ENCODE peak calls at places on chromosomes 4 and X, in six cellular contexts. W is IMR-90, R is mesenchymal stem cell, I is neuronal stem cell, M is trophoblast cell, P is H1. D is an unnamed sample.

GRCh38 chr4:153233761-153234371 is 29.6 kb downstream of the TRIM2 start:
- DNase-seq in M (peak; percentile 68), P (no peak), W (peak; percentile 93), R (peak; percentile 86), I (no peak), D (peak; percentile 67)

GRCh38 chrX:56995271-56995994 is at the start of gene SPIN3:
- DNase-seq in W (peak; percentile 59), M (peak; percentile 66), I (peak; percentile 71), R (peak; percentile 74), P (peak; percentile 80), D (peak; percentile 97)

GRCh38 chr4:6422105-6422504 is 50.3 kb downstream of the PPP2R2C start:
- DNase-seq in R (no peak), P (no peak), M (no peak), I (no peak), W (no peak), D (no peak)

GRCh38 chrX:48969471-48969870 is 2.2 kb downstream of the KCND1 start:
- DNase-seq in W (no peak), P (no peak), I (no peak), M (no peak), R (no peak), D (no peak)

GRCh38 chr4:36551697-36552214 is 270.3 kb downstream of the DTHD1 start:
- DNase-seq in R (no peak), W (no peak), I (no peak), M (no peak), P (no peak), D (no peak)

GRCh38 chr4:26410385-26411293 is 79.6 kb downstream of the CCKAR start:
- DNase-seq in I (peak; percentile 21), P (no peak), R (peak; percentile 72), M (peak; percentile 35), W (peak; percentile 63), D (peak; percentile 62)

GRCh38 chr4:152328595-152328994 is 207.3 kb downstream of the FBXW7 start:
- DNase-seq in W (no peak), M (peak; percentile 74), I (no peak), R (no peak), P (no peak), D (peak; percentile 43)

GRCh38 chrX:41258281-41258680 is 75.7 kb upstream of the DDX3X start:
- DNase-seq in R (no peak), P (no peak), M (no peak), W (no peak), I (no peak), D (no peak)

GRCh38 chrX:41666251-41666650 is 22.5 kb upstream of the GPR34 start:
- DNase-seq in P (no peak), R (no peak), M (no peak), I (no peak), W (peak; percentile 36), D (no peak)

GRCh38 chrX:134377537-134377936 is 82.4 kb upstream of the HPRT1 start:
- DNase-seq in I (no peak), W (peak; percentile 52), R (peak; percentile 56), M (no peak), P (no peak), D (peak; percentile 4)

GRCh38 chr4:147739239-147739823 is 7.4 kb downstream of the ARHGAP10 start:
- DNase-seq in R (peak; percentile 42), W (no peak), P (no peak), I (no peak), M (peak; percentile 58), D (peak; percentile 62)

GRCh38 chr4:128751354-128751753 is 58.1 kb upstream of the JADE1 start:
- DNase-seq in P (no peak), M (peak; percentile 30), R (no peak), I (no peak), W (no peak), D (no peak)

GRCh38 chrX:110006826-110007375 is 4.0 kb downstream of the TMEM164 start:
- DNase-seq in W (peak; percentile 19), P (no peak), M (no peak), R (no peak), I (no peak), D (no peak)

GRCh38 chrX:155211208-155211607 is 5.1 kb upstream of the VBP1 start:
- DNase-seq in I (no peak), R (no peak), P (no peak), M (no peak), W (no peak), D (no peak)

GRCh38 chr4:110197421-110198398 is 705 bp downstream of the ELOVL6 start:
- DNase-seq in I (no peak), M (no peak), R (peak; percentile 68), W (peak; percentile 39), P (peak; percentile 63), D (peak; percentile 81)

GRCh38 chrX:31350808-31351074 is 278.9 kb upstream of the FTHL17 start:
- DNase-seq in I (no peak), P (no peak), M (no peak), W (no peak), R (peak; percentile 6), D (no peak)

GRCh38 chr4:1738410-1738809 is 17.1 kb downstream of the TACC3 start:
- DNase-seq in I (no peak), R (no peak), M (no peak), P (no peak), W (no peak), D (no peak)

GRCh38 chr4:25575581-25575980 is 80.1 kb upstream of the SLC34A2 start:
- DNase-seq in R (no peak), M (no peak), P (no peak), I (no peak), W (no peak), D (no peak)

GRCh38 chr4:81919238-81919637 is 447.5 kb upstream of the RASGEF1B start:
- DNase-seq in W (peak; percentile 1), M (peak; percentile 9), P (no peak), R (no peak), I (no peak), D (peak; percentile 81)

GRCh38 chr4:101256222-101256621 is 91.1 kb downstream of the PPP3CA start:
- DNase-seq in R (no peak), W (no peak), M (no peak), I (no peak), P (no peak), D (no peak)

GRCh38 chr4:169080970-169081369 is 70.9 kb upstream of the CBR4 start:
- DNase-seq in R (peak; percentile 38), P (no peak), M (no peak), I (no peak), W (peak; percentile 57), D (no peak)

GRCh38 chr4:5932021-5932553 is 39.2 kb upstream of the CRMP1 start:
- DNase-seq in W (no peak), I (no peak), M (no peak), P (no peak), R (no peak), D (no peak)

GRCh38 chr4:75089206-75089605 is 156.3 kb downstream of the PARM1 start:
- DNase-seq in R (peak; percentile 82), I (no peak), P (no peak), M (no peak), W (no peak), D (no peak)

GRCh38 chr4:188660796-188661195 is 521.6 kb downstream of the TRIML1 start:
- DNase-seq in I (no peak), M (no peak), W (no peak), R (no peak), P (no peak), D (no peak)

GRCh38 chr4:85837334-85837733 is 362.4 kb downstream of the ARHGAP24 start:
- DNase-seq in M (no peak), R (peak; percentile 55), P (no peak), I (no peak), W (no peak), D (no peak)

GRCh38 chrX:34656842-34657780 is at the start of gene TMEM47:
- DNase-seq in R (peak; percentile 83), W (peak; percentile 70), M (peak; percentile 14), P (peak; percentile 72), I (peak; percentile 80), D (peak; percentile 87)

GRCh38 chr4:103097112-103097511 is 2.5 kb downstream of the BDH2 start:
- DNase-seq in I (no peak), W (no peak), R (no peak), P (no peak), M (no peak), D (no peak)

GRCh38 chrX:21725498-21725897 is 32.4 kb downstream of the SMPX start:
- DNase-seq in W (peak; percentile 60), P (no peak), I (no peak), R (peak; percentile 10), M (no peak), D (peak; percentile 54)

GRCh38 chrX:153919281-153919680 is 6.8 kb downstream of the ARHGAP4 start:
- DNase-seq in P (no peak), I (no peak), W (no peak), M (no peak), R (no peak), D (no peak)

GRCh38 chrX:153921070-153921469 is 5.0 kb downstream of the ARHGAP4 start:
- DNase-seq in R (no peak), W (no peak), I (no peak), P (no peak), M (no peak), D (no peak)

GRCh38 chrX:153920546-153920945 is 5.5 kb downstream of the ARHGAP4 start:
- DNase-seq in W (no peak), M (no peak), I (no peak), R (no peak), P (no peak), D (no peak)

GRCh38 chrX:153921511-153922285 is 4.4 kb downstream of the ARHGAP4 start:
- DNase-seq in W (no peak), R (no peak), I (no peak), P (no peak), M (no peak), D (no peak)

GRCh38 chrX:153917814-153918213 is 8.2 kb downstream of the ARHGAP4 start:
- DNase-seq in I (no peak), R (no peak), P (no peak), M (no peak), W (no peak), D (no peak)
- H3K36me3 ChIP-seq in I (no peaks in the 10 kb centered on the region), R (no peaks in the 10 kb centered on the region), P (no peaks in the 10 kb centered on the region), M (no peaks in the 10 kb centered on the region), W (no peaks in the 10 kb centered on the region), D (no peaks in the 10 kb centered on the region)

GRCh38 chrX:113400193-113400704 is 559.6 kb upstream of the AMOT start:
- DNase-seq in I (no peak), R (no peak), M (peak; percentile 0), W (no peak), P (no peak), D (peak; percentile 76)
- H2AK5ac ChIP-seq in I (no peak overlapping the region), R (no peak overlapping the region), M (no peak overlapping the region), W (no peak overlapping the region), P (no peak overlapping the region), D (no peak overlapping the region)

GRCh38 chr4:177434667-177435066 is 7.6 kb downstream of the AGA start:
- DNase-seq in I (no peak), R (no peak), P (no peak), M (peak; percentile 29), W (no peak), D (no peak)
- H3K36me3 ChIP-seq in I (peaks cover 3% of the 10 kb centered on the region), R (peaks cover 29% of the 10 kb centered on the region), P (no peaks in the 10 kb centered on the region), M (no peaks in the 10 kb centered on the region), W (peaks cover 2% of the 10 kb centered on the region), D (no peaks in the 10 kb centered on the region)

GRCh38 chr4:149723065-149723464 is 92.6 kb downstream of the IQCM start:
- DNase-seq in P (no peak), M (no peak), R (no peak), W (no peak), I (no peak), D (no peak)

DNA sequence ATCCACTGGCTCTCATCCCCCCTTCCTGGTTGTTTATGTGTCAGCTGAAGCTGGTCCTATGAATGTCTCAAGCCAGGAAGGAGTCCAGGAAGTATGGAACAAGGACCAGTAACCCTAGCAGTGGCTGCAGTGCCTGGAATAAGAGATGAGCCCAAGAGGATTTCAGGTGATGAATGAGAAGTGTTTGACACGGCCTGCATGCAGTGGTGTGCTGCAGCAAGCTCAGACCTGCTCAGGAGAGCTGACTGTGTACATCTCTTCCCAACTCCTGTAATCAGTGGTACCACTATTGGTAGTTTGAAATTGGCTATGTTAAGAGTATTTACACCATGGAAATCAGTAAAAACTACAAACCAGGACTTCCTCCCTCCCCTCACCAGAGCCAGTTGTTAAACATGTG is 88.0 kb downstream of the IQCM start:
- DNase-seq in W (no peak), I (no peak), R (no peak), P (no peak), M (no peak), D (no peak)
- H2AK5ac ChIP-seq in W (no peak overlapping the region), I (no peak overlapping the region), R (no peak overlapping the region), P (no peak overlapping the region), M (no peak overlapping the region), D (no peak overlapping the region)